ENCODE peak calls at places on chromosomes 5 and 9, in ten cellular contexts. I, Z, U, V, Y, R, B, N, H and G are unnamed samples.

GRCh38 chr5:62825623-62826220 is 247.1 kb downstream of the LRRC70 start:
- DNase-seq in Z (no peak), B (no peak), I (no peak), U (no peak), N (no peak), R (no peak), Y (no peak), H (no peak), V (no peak), G (no peak)

GRCh38 chr9:38229123-38229829 is 160.2 kb upstream of the SHB start:
- DNase-seq in V (no peak), Y (no peak), B (no peak), N (no peak), I (no peak), R (no peak), H (no peak), U (peak), Z (no peak), G (no peak)

GRCh38 chr5:151076616-151077015 is 4.2 kb downstream of the TNIP1 start:
- DNase-seq in N (no peak), I (no peak), R (no peak), Z (no peak), H (no peak), Y (no peak), B (no peak), V (no peak), U (no peak), G (no peak)

GRCh38 chr5:145554399-145554798 is 280.7 kb downstream of the PRELID2 start:
- DNase-seq in U (no peak), I (no peak), B (no peak), R (no peak), N (no peak), V (no peak), Y (no peak), Z (no peak), H (no peak), G (no peak)

GRCh38 chr9:20811872-20812271 is 127.8 kb downstream of the FOCAD start:
- DNase-seq in U (no peak), N (no peak), R (no peak), Y (no peak), Z (no peak), H (no peak), I (no peak), B (no peak), V (no peak), G (no peak)

GRCh38 chr5:57298295-57298984 is 124.6 kb downstream of the GPBP1 start:
- DNase-seq in Y (peak), Z (peak), B (peak), R (peak), N (peak), V (peak), I (peak), U (peak), H (peak), G (peak)

GRCh38 chr5:113891491-113891890 is 378.0 kb downstream of the YTHDC2 start:
- DNase-seq in H (no peak), Z (no peak), V (no peak), Y (no peak), I (no peak), B (no peak), N (no peak), R (no peak), U (no peak), G (no peak)

GRCh38 chr5:137738947-137739346 is 3.1 kb upstream of the KLHL3 start:
- DNase-seq in H (no peak), Y (no peak), B (no peak), N (no peak), R (no peak), U (no peak), I (no peak), Z (no peak), V (no peak), G (no peak)

GRCh38 chr9:120689860-120690259 is 24.4 kb downstream of the MEGF9 start:
- DNase-seq in H (peak), R (no peak), B (no peak), Y (no peak), I (peak), N (no peak), U (no peak), V (no peak), Z (no peak), G (peak)

GRCh38 chr9:112487799-112488345 is 1.2 kb downstream of the KIAA1958 start:
- DNase-seq in R (no peak), V (no peak), U (no peak), I (no peak), H (no peak), Z (no peak), N (no peak), Y (no peak), B (no peak), G (peak)

GRCh38 chr9:105710638-105711037 is 16.3 kb downstream of the TMEM38B start:
- DNase-seq in H (no peak), V (no peak), Z (no peak), B (no peak), Y (no peak), I (no peak), U (no peak), N (no peak), R (no peak), G (no peak)

GRCh38 chr5:139633295-139634027 is 14.7 kb upstream of the CXXC5 start:
- DNase-seq in I (no peak), Z (peak), H (peak), V (peak), Y (peak), R (peak), N (peak), U (peak), B (peak), G (peak)

GRCh38 chr9:27528886-27529315 is 713 bp downstream of the MOB3B start:
- DNase-seq in R (peak), I (no peak), B (peak), N (peak), Z (peak), U (peak), H (no peak), V (peak), Y (peak), G (no peak)

GRCh38 chr5:146034127-146034526 is 71.2 kb downstream of the PLAC8L1 start:
- DNase-seq in Y (no peak), I (no peak), N (no peak), R (no peak), H (no peak), V (no peak), U (no peak), B (no peak), Z (no peak), G (no peak)

GRCh38 chr9:97363661-97364299 is 48.1 kb upstream of the TDRD7 start:
- DNase-seq in B (no peak), Y (no peak), U (no peak), H (no peak), Z (no peak), V (no peak), N (no peak), I (no peak), R (no peak), G (no peak)

GRCh38 chr5:89232139-89232603 is 349.2 kb upstream of the MEF2C start:
- DNase-seq in Z (no peak), U (no peak), V (no peak), Y (no peak), B (no peak), N (no peak), R (no peak), H (no peak), I (no peak), G (no peak)

GRCh38 chr5:58406394-58406793 is 53.5 kb downstream of the PLK2 start:
- DNase-seq in Y (no peak), V (no peak), I (no peak), H (no peak), B (no peak), N (no peak), U (no peak), R (no peak), Z (no peak), G (no peak)

GRCh38 chr9:2299156-2299842 is 284.2 kb downstream of the SMARCA2 start:
- DNase-seq in H (peak), N (no peak), Z (no peak), U (no peak), B (no peak), V (no peak), R (no peak), Y (no peak), I (peak), G (peak)

GRCh38 chr9:132694144-132694543 is 23.9 kb downstream of the GTF3C4 start:
- DNase-seq in U (no peak), N (no peak), B (no peak), Z (no peak), H (no peak), I (no peak), R (no peak), Y (no peak), V (no peak), G (no peak)

GRCh38 chr5:156201793-156202388 is 125.1 kb upstream of the SGCD start:
- DNase-seq in I (no peak), Z (no peak), Y (no peak), N (no peak), B (no peak), R (peak), V (no peak), U (no peak), H (no peak), G (no peak)

GRCh38 chr5:152532714-152533113 is 127.6 kb upstream of the NMUR2 start:
- DNase-seq in N (no peak), I (peak), Y (no peak), H (peak), U (no peak), V (no peak), Z (peak), B (no peak), R (no peak), G (peak)